ENCODE peak calls at places on chromosomes 1 and 21, in five cellular contexts. R is naive thymus-derived CD4-positive, alpha-beta T cell; S is CD4-positive, CD25-positive, alpha-beta regulatory T cell; U is heart left ventricle; O is body of pancreas. N is an unnamed sample. For H3K4me1 and H3K9me3, the result is how much of the 10 kb centered on the place peaks cover.

GRCh38 chr1:93177991-93178390 is 2.2 kb downstream of the TMED5 start:
- DNase-seq in S (no peak), R (no peak), O (no peak), U (no peak), N (no peak)

GRCh38 chr21:34276711-34277425 is 86.9 kb upstream of the KCNE2 start:
- DNase-seq in O (no peak), S (no peak), U (no peak), R (no peak), N (no peak)

GRCh38 chr1:29339176-29339575 is 102.9 kb downstream of the PTPRU start:
- DNase-seq in U (no peak), R (no peak), S (no peak), O (no peak), N (no peak)

GRCh38 chr1:208253177-208253576 is 9.0 kb upstream of the PLXNA2 start:
- DNase-seq in U (no peak), R (no peak), O (no peak), S (no peak), N (no peak)

GRCh38 chr1:10906866-10907519 is 105.5 kb upstream of the TARDBP start:
- DNase-seq in S (no peak), R (no peak), U (no peak), O (no peak), N (no peak)

GRCh38 chr21:39713905-39714304 is 31.1 kb upstream of the IGSF5 start:
- DNase-seq in O (no peak), S (no peak), R (no peak), U (no peak), N (no peak)

GRCh38 chr1:210200090-210200736 is 32.4 kb upstream of the SERTAD4 start:
- DNase-seq in S (no peak), O (no peak), R (no peak), U (no peak), N (no peak)

GRCh38 chr1:116015679-116016078 is 39.4 kb downstream of the SLC22A15 start:
- DNase-seq in R (no peak), U (no peak), S (no peak), O (no peak), N (no peak)

GRCh38 chr1:211352985-211353515 is 26.4 kb downstream of the TRAF5 start:
- DNase-seq in S (peak), U (no peak), R (no peak), O (peak), N (peak)

GRCh38 chr21:28025111-28025510 is 967.6 kb downstream of the LTN1 start:
- DNase-seq in U (no peak), S (no peak), R (no peak), O (no peak), N (no peak)

GRCh38 chr1:111739984-111740765 is 980 bp upstream of the INKA2 start:
- DNase-seq in U (peak), O (peak), S (no peak), R (peak), N (no peak)

GRCh38 chr1:6025269-6026094 is 20.2 kb upstream of the KCNAB2 start:
- DNase-seq in O (no peak), R (no peak), S (no peak), U (no peak), N (no peak)
- H3K4me3 ChIP-seq in O (no peak), R (peak), S (no peak), U (peak), N (peak)

DNA sequence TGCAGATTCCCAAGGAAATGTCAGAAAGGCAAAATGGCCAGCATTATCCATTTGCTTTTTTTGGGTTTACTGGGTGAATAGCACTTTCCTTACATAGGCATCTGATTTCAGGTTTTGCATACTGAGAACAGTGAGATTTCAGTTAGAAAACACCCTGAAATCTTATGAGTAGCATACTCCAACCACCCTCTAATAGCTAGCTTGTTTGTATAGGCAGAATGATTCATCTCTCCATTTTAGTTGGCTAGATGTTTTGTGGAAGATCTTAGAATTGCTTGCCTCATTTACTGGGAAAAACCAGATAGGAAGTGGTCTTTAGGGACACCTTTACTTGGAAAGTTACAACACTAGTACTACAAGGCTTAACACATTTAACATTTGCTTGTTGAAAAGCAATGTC is 10.4 kb downstream of the KYAT3 start:
- DNase-seq in U (no peak), R (no peak), S (no peak), O (no peak), N (no peak)
- H3K4me1 ChIP-seq in U (under half), R (under half), S (under half), O (half or more), N (under half)

GRCh38 chr1:247165674-247166073 is 6.1 kb downstream of the ZNF124 start:
- DNase-seq in O (no peak), R (no peak), S (no peak), U (no peak), N (no peak)

GRCh38 chr1:247164694-247165093 is 7.1 kb downstream of the ZNF124 start:
- DNase-seq in S (no peak), O (no peak), U (no peak), R (no peak), N (no peak)
- H3K9me3 ChIP-seq in S (half or more), O (under half), U (under half), R (under half), N (under half)

DNA sequence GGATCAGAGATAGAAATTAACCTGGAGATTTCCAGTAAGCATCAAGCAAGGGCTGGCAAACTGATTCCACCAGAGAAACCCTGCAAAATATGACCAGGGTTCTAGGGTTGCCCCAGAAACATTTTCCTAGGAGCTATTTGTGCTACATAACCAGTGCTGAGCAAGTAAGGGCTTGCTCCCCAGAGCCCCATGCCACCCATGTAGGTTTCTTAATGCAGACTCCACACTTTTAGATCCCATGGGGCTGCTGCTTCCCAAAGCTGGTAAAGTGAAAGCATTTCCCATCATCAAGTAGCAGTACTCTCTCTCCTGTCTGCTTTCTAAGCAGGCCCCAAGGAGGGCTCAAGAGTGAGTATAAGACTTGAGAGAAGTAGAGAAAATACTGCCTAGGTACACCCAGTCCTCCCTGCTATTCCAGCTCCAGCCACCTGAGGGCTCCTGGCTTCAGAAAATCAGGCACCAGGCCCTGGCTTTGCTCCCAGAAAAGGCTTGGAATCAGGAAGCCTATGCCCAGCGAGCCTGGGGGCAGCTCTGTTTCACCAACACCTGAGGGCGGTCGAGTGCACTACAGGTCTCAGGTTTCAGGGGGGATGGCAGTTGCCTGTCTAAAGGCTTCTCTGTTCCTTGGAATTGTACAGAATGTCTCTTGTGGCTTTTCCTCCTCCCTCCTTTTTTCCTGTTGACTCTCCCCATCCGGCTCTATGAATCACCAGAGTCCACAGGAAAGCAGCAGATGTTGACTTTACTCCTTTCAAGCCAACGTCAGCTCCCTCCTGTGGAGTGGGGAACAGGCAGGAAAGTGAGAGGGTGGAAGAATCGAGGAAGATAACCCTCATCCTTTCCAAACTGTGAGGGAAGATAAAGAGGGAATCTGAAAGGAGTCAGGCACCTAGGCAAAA is 6.2 kb upstream of the ANKRD35 start:
- DNase-seq in S (peak), R (peak), U (peak), O (peak), N (peak)
- H3K4me3 ChIP-seq in S (no peak), R (no peak), U (no peak), O (no peak), N (no peak)

DNA sequence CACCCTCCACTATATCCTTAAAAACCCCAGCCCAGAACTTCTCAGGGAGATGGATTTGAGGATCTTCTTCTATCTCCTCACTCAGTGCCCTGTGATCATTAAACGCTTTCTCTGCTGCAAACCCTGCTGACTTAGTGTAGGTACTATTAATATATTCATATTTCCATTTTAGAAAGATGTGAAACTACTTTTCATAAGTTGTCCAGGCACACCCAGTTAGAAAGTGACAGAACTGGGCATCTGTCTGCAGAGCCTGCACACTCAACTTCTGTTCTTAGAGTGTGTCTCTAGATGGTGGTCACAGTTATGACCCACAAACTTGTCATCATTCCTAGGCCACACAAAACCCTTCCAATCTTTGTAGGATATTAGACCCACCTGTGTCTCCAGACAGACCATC is 55.0 kb downstream of the FCRL5 start:
- DNase-seq in S (no peak), U (no peak), O (no peak), R (no peak), N (no peak)
- H3K4me1 ChIP-seq in S (under half), U (under half), O (under half), R (under half), N (under half)

GRCh38 chr21:17368748-17369363 is 144.0 kb upstream of the CXADR start:
- DNase-seq in S (no peak), R (no peak), O (no peak), U (no peak), N (no peak)

GRCh38 chr21:17371470-17371869 is 141.4 kb upstream of the CXADR start:
- DNase-seq in U (no peak), O (no peak), R (no peak), S (no peak), N (no peak)

GRCh38 chr21:17370750-17371325 is 142.0 kb upstream of the CXADR start:
- DNase-seq in U (no peak), O (no peak), R (no peak), S (no peak), N (no peak)

GRCh38 chr21:17372200-17372599 is 140.6 kb upstream of the CXADR start:
- DNase-seq in O (no peak), S (no peak), R (no peak), U (no peak), N (no peak)

GRCh38 chr21:17370263-17370662 is 142.6 kb upstream of the CXADR start:
- DNase-seq in R (no peak), U (no peak), S (no peak), O (peak), N (no peak)
- H3K9me3 ChIP-seq in R (under half), U (under half), S (under half), O (under half), N (under half)

DNA sequence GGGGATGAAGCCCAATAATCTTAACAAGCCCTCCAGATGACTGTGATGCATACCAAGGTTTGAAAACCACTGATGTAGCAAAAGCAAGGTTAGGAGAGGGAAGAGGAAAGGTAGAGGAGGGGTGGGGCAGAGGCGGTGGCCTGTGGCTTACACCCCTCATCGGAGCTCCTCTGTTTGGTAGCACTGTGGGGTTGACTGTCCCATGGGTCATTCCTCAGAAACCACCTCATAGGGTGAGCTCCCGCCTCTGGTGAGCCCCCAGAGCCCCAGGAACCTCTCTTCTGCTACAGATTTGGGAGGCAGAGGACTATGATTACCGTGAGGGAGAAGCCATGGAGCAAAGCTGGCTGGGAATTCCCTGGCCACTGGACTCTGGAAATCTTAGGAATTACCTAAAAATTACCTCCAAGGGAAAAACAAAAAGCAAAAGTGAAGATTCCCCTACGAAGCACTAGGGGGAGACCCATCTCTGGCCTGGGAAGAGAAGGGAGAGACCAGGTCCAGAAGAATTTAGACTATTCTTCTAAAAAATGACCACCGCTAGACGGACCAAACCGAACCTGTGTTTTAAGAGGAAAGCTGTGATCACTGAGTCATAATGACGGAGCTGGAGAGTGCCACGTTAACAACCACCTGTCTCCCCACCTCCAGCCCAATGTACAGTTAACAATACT is 1.5 kb upstream of the RASSF5 start:
- DNase-seq in O (no peak), U (no peak), R (no peak), S (no peak), N (no peak)
- H3K4me3 ChIP-seq in O (no peak), U (no peak), R (no peak), S (peak), N (no peak)

GRCh38 chr1:169321539-169321938 is 46.1 kb downstream of the NME7 start:
- DNase-seq in O (no peak), S (no peak), R (no peak), U (no peak), N (no peak)
- H3K4me1 ChIP-seq in O (under half), S (under half), R (under half), U (under half), N (under half)

GRCh38 chr1:4149281-4149680 is 249.2 kb upstream of the C1orf174 start:
- DNase-seq in R (no peak), S (no peak), O (no peak), U (no peak), N (peak)

GRCh38 chr1:4153571-4153970 is 253.5 kb upstream of the C1orf174 start:
- DNase-seq in R (no peak), S (no peak), O (no peak), U (no peak), N (no peak)

GRCh38 chr1:4152266-4152665 is 252.2 kb upstream of the C1orf174 start:
- DNase-seq in U (no peak), O (no peak), S (no peak), R (no peak), N (no peak)

GRCh38 chr1:4146101-4146500 is 246.0 kb upstream of the C1orf174 start:
- DNase-seq in O (no peak), R (no peak), S (no peak), U (no peak), N (no peak)

DNA sequence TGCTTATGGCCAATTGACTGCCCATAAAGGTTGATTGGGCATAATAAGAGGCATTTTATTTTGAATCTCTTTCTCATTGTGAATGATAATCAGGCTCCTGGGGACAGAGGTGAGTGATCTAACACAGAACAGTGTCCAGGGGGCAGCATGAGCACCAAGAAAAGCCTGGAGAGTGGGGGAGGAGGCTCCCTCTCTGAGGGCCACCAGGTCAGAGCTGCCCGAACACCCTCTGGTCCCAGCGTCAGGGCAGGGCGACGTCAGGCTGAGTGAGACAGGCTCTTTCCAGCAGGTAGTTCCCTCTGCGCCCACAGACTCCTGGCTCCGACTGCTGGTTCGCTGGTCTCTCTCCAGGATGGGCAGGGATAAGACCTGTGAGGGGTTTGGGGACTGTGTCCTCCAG is 250.2 kb upstream of the C1orf174 start:
- DNase-seq in U (no peak), S (no peak), R (no peak), O (no peak), N (no peak)
- H3K9me3 ChIP-seq in U (under half), S (under half), R (under half), O (under half), N (under half)

GRCh38 chr1:54052934-54053744 is at the start of the genes TCEANC2 and TMEM59:
- DNase-seq in U (peak), O (peak), S (peak), R (peak), N (peak)
- H3K4me3 ChIP-seq in U (peak), O (peak), S (peak), R (peak), N (peak)